ENCODE peak calls at places on chromosome 11, in ten cellular contexts. E is ACHN; W is GM10248; S is activated T-cell treated with anti-CD3 and anti-CD28 coated beads, Interleukin-2, amount 50 U/mL, for 1 hour; T is activated CD8-positive, alpha-beta memory T cell treated with anti-CD3 and anti-CD28 coated beads for 48 hours; P is T-helper 9 cell; O is nephron progenitor cell; X is head of caudate nucleus; I is stimulated activated naive CD8-positive, alpha-beta T cell treated with anti-CD3 and anti-CD28 coated beads, Interleukin-15, Interleukin-2, amounts not matched to agents 100 U/mL and 50 U/mL, for 24 hours; J is stimulated activated CD4-positive, alpha-beta T cell treated with anti-CD3 and anti-CD28 coated beads, Interleukin-12 subunit alpha, Interleukin-12 subunit beta, amount 100 ng/mL, for 4 hours. H is an unnamed sample.

GRCh38 chr11:45709264-45709663 is 43.8 kb upstream of the CHST1 start:
- DNase-seq in E (no peak), W (no peak), S (no peak), T (no peak), P (no peak), O (no peak), X (no peak), I (no peak), J (no peak), H (no peak)

GRCh38 chr11:9280655-9281301 is 15.6 kb upstream of the DENND5A start:
- DNase-seq in E (peak), W (peak), S (peak), T (no peak), P (peak), O (no peak), X (no peak), I (peak), J (peak), H (peak)

GRCh38 chr11:90242894-90243416 is 20.1 kb upstream of the CHORDC1 start:
- DNase-seq in E (no peak), W (no peak), S (no peak), T (no peak), P (no peak), O (no peak), X (no peak), I (no peak), J (no peak), H (no peak)

GRCh38 chr11:33690290-33691050 is 10.2 kb downstream of the C11orf91 start:
- DNase-seq in E (peak), W (no peak), S (no peak), T (no peak), P (no peak), O (no peak), X (peak), I (no peak), J (no peak), H (no peak)

GRCh38 chr11:134052988-134053945 is 15.6 kb upstream of the JAM3 start:
- DNase-seq in E (no peak), W (no peak), S (peak), T (no peak), P (no peak), O (no peak), X (no peak), I (no peak), J (no peak), H (no peak)

GRCh38 chr11:8328848-8329330 is 65.2 kb upstream of the LMO1 start:
- DNase-seq in E (peak), W (peak), S (peak), T (peak), P (peak), O (peak), X (peak), I (peak), J (peak), H (peak)

GRCh38 chr11:47111318-47111804 is 65.3 kb downstream of the ARFGAP2 start:
- DNase-seq in E (no peak), W (peak), S (no peak), T (no peak), P (no peak), O (no peak), X (no peak), I (no peak), J (no peak), H (peak)

GRCh38 chr11:73194593-73194992 is 23.5 kb upstream of the P2RY2 start:
- DNase-seq in E (no peak), W (no peak), S (no peak), T (no peak), P (no peak), O (no peak), X (no peak), I (no peak), J (no peak), H (no peak)

GRCh38 chr11:255816-256215 is 19.0 kb downstream of the PSMD13 start:
- DNase-seq in E (no peak), W (no peak), S (no peak), T (no peak), P (no peak), O (no peak), X (no peak), I (no peak), J (no peak), H (no peak)

GRCh38 chr11:62842171-62842717 is 2.9 kb upstream of the WDR74 start:
- DNase-seq in E (no peak), W (peak), S (peak), T (no peak), P (peak), O (peak), X (no peak), I (peak), J (peak), H (peak)

GRCh38 chr11:2541321-2541680 is 96.5 kb downstream of the KCNQ1 start:
- DNase-seq in E (no peak), W (no peak), S (no peak), T (no peak), P (no peak), O (no peak), X (no peak), I (no peak), J (no peak), H (no peak)